ENCODE peak calls at places on chromosomes 2 and 18, in six cellular contexts. Y is left lung; Q is central memory CD8-positive, alpha-beta T cell; B is activated naive CD8-positive, alpha-beta T cell treated with anti-CD3 and anti-CD28 coated beads, Interleukin-2, amount 10 ng/mL, durations not matched to agents 7 days and 5 days; X is A549; R is lower lobe of right lung. D is an unnamed sample.

GRCh38 chr2:120779781-120780283 is 44.2 kb downstream of the GLI2 start:
- ATAC-seq in R (peak; percentile 10), B (no peak), Q (no peak), X (peak; percentile 54), Y (no peak), D (no peak)

GRCh38 chr2:96594282-96594681 is 43.8 kb downstream of the KANSL3 start:
- ATAC-seq in B (peak; percentile 37), Y (no peak), R (no peak), X (no peak), Q (peak; percentile 48), D (no peak)

GRCh38 chr2:161570424-161571050 is 53.7 kb upstream of the SLC4A10 start:
- ATAC-seq in Q (no peak), Y (no peak), B (no peak), R (peak; percentile 25), X (peak; percentile 54), D (no peak)

GRCh38 chr2:69306612-69306896 is 80.5 kb downstream of the GFPT1 start:
- ATAC-seq in B (no peak), X (peak; percentile 1), R (no peak), Y (no peak), Q (no peak), D (no peak)

GRCh38 chr18:8634508-8634907 is 25.3 kb downstream of the RAB12 start:
- ATAC-seq in B (no peak), Y (no peak), Q (no peak), X (no peak), R (no peak), D (no peak)

GRCh38 chr18:79912409-79912991 is 39.0 kb downstream of the SLC66A2 start:
- ATAC-seq in X (no peak), Q (no peak), Y (peak; percentile 20), B (peak; percentile 96), R (no peak), D (peak; percentile 40)

GRCh38 chr2:179454443-179455218 is 190.0 kb upstream of the SESTD1 start:
- ATAC-seq in X (peak; percentile 70), Q (no peak), R (no peak), Y (peak; percentile 76), B (no peak), D (no peak)

GRCh38 chr2:100903534-100904258 is 83.8 kb downstream of the NPAS2 start:
- ATAC-seq in R (no peak), Q (no peak), Y (peak; percentile 29), B (no peak), X (peak; percentile 66), D (no peak)

GRCh38 chr2:98445167-98445522 is 487 bp downstream of the INPP4A start:
- ATAC-seq in B (peak; percentile 6), Q (peak; percentile 17), X (peak; percentile 57), R (peak; percentile 58), Y (peak; percentile 57), D (peak; percentile 49)

GRCh38 chr2:171810409-171810993 is 83.5 kb downstream of the SLC25A12 start:
- ATAC-seq in Q (no peak), Y (no peak), R (no peak), X (no peak), B (no peak), D (no peak)

GRCh38 chr2:176079851-176080539 is 3.8 kb downstream of the EVX2 start:
- ATAC-seq in Y (no peak), B (peak; percentile 47), X (peak; percentile 91), R (no peak), Q (no peak), D (peak; percentile 38)

GRCh38 chr2:53452957-53453748 is 314.5 kb upstream of the CHAC2 start:
- ATAC-seq in Q (no peak), R (no peak), B (no peak), X (no peak), Y (peak; percentile 31), D (no peak)

GRCh38 chr18:48031011-48031480 is 100.6 kb upstream of the SMAD2 start:
- ATAC-seq in Q (no peak), R (peak; percentile 65), Y (peak; percentile 79), X (peak; percentile 88), B (no peak), D (peak; percentile 74)

GRCh38 chr18:62347091-62347506 is 22.0 kb downstream of the TNFRSF11A start:
- ATAC-seq in X (no peak), Q (no peak), Y (no peak), R (no peak), B (no peak), D (no peak)

GRCh38 chr2:66686768-66687167 is 251.8 kb downstream of the MEIS1 start:
- ATAC-seq in X (no peak), Y (no peak), Q (no peak), R (no peak), B (no peak), D (peak; percentile 51)

GRCh38 chr2:236976271-236977120 is 109.2 kb upstream of the COPS8 start:
- ATAC-seq in Q (no peak), B (no peak), R (peak; percentile 53), Y (peak; percentile 9), X (no peak), D (peak; percentile 22)

GRCh38 chr2:219247678-219248642 is 2.7 kb downstream of the STK16 start:
- ATAC-seq in Y (no peak), Q (peak; percentile 77), R (peak; percentile 5), X (no peak), B (peak; percentile 59), D (no peak)

GRCh38 chr2:159807183-159808037 is 9.4 kb upstream of the CD302 start:
- ATAC-seq in Q (no peak), Y (peak; percentile 88), B (no peak), X (peak; percentile 85), R (peak; percentile 82), D (no peak)

GRCh38 chr2:74205113-74205512 is 6.7 kb downstream of the MTHFD2 start:
- ATAC-seq in X (no peak), Y (no peak), Q (no peak), B (no peak), R (no peak), D (no peak)

GRCh38 chr2:53859354-53860159 is at the start of gene GPR75:
- ATAC-seq in Y (peak; percentile 93), R (peak; percentile 86), X (peak; percentile 14), Q (no peak), B (no peak), D (peak; percentile 79)

GRCh38 chr18:58042826-58043362 is 1.1 kb upstream of the NEDD4L start:
- ATAC-seq in Y (no peak), Q (no peak), B (no peak), R (no peak), X (no peak), D (no peak)

GRCh38 chr18:38575648-38576047 is 1010.0 kb upstream of the CELF4 start:
- ATAC-seq in X (no peak), Q (no peak), R (no peak), Y (no peak), B (peak; percentile 47), D (no peak)

GRCh38 chr2:219555956-219556355 is 12.1 kb downstream of the TMEM198 start:
- ATAC-seq in R (no peak), Y (no peak), B (no peak), Q (no peak), X (no peak), D (no peak)

GRCh38 chr18:79750980-79751571 is 46.7 kb upstream of the KCNG2 start:
- ATAC-seq in R (peak; percentile 53), Y (peak; percentile 74), B (no peak), Q (no peak), X (peak; percentile 55), D (no peak)

GRCh38 chr2:78686754-78687153 is 338.7 kb upstream of the REG3G start:
- ATAC-seq in X (no peak), R (no peak), Q (no peak), B (no peak), Y (no peak), D (no peak)

GRCh38 chr2:164302786-164303185 is 318.5 kb downstream of the GRB14 start:
- ATAC-seq in B (no peak), R (no peak), Y (no peak), Q (no peak), X (no peak), D (no peak)

GRCh38 chr2:196284033-196284844 is 112.9 kb upstream of the STK17B start:
- ATAC-seq in Q (no peak), B (no peak), X (no peak), R (peak; percentile 71), Y (peak; percentile 90), D (no peak)

GRCh38 chr2:232410238-232410900 is 3.7 kb downstream of the ALPG start:
- ATAC-seq in R (no peak), Q (no peak), X (no peak), Y (no peak), B (no peak), D (no peak)

GRCh38 chr2:10344105-10345066 is 41.7 kb downstream of the HPCAL1 start:
- ATAC-seq in B (no peak), Q (no peak), R (no peak), X (peak; percentile 31), Y (no peak), D (no peak)

GRCh38 chr2:223626713-223627112 is 24.6 kb upstream of the SCG2 start:
- ATAC-seq in X (no peak), R (no peak), Y (no peak), Q (no peak), B (no peak), D (no peak)

GRCh38 chr18:62452280-62452824 is 70.5 kb upstream of the ZCCHC2 start:
- ATAC-seq in X (peak; percentile 55), Q (no peak), B (no peak), R (no peak), Y (peak; percentile 23), D (no peak)

GRCh38 chr18:52764271-52764670 is 424.3 kb downstream of the DCC start:
- ATAC-seq in R (no peak), Q (no peak), B (no peak), X (no peak), Y (no peak), D (no peak)

GRCh38 chr2:212940816-212941215 is 210.6 kb downstream of the IKZF2 start:
- ATAC-seq in X (no peak), Q (no peak), R (peak; percentile 76), B (no peak), Y (peak; percentile 85), D (no peak)

GRCh38 chr18:42514522-42514921 is 559.5 kb downstream of the PIK3C3 start:
- ATAC-seq in Q (no peak), R (no peak), B (no peak), X (no peak), Y (no peak), D (no peak)

GRCh38 chr2:122737429-122738077 is 982.1 kb downstream of the TSN start:
- ATAC-seq in B (peak; percentile 76), R (peak; percentile 71), Y (no peak), X (no peak), Q (no peak), D (no peak)

GRCh38 chr2:37300578-37300977 is 24.1 kb downstream of the PRKD3 start:
- ATAC-seq in Q (no peak), B (no peak), Y (no peak), R (no peak), X (no peak), D (no peak)

GRCh38 chr2:109635426-109636289 is 21.5 kb downstream of the SOWAHC start:
- ATAC-seq in Y (peak; percentile 82), X (no peak), Q (no peak), B (no peak), R (peak; percentile 77), D (no peak)

GRCh38 chr2:106886916-106887758 is 1.2 kb upstream of the ST6GAL2 start:
- ATAC-seq in B (no peak), Y (peak; percentile 89), R (peak; percentile 85), Q (no peak), X (peak; percentile 84), D (peak; percentile 66)

GRCh38 chr2:45233301-45233700 is 224.0 kb upstream of the SIX2 start:
- ATAC-seq in Y (no peak), X (no peak), Q (no peak), B (no peak), R (no peak), D (no peak)

D was measured in gastroesophageal sphincter.